ENCODE peak calls at places on chromosome 2, in six cellular contexts. One of them, this sample, is unnamed.

GRCh38 chr2:127007652-127008051 is 99.3 kb downstream of the BIN1 start:
- DNase-seq in tibial nerve: no peak
- DNase-seq in HCT116: no peak
- DNase-seq in AG04450: peak; percentile 37
- DNase-seq in gastrocnemius medialis: no peak
- DNase-seq in upper lobe of right lung: no peak
- DNase-seq in this sample: no peak

GRCh38 chr2:133787207-133787606 is 218.9 kb upstream of the NCKAP5 start:
- DNase-seq in tibial nerve: no peak
- DNase-seq in HCT116: no peak
- DNase-seq in AG04450: no peak
- DNase-seq in gastrocnemius medialis: no peak
- DNase-seq in upper lobe of right lung: no peak
- DNase-seq in this sample: no peak

GRCh38 chr2:204901591-204901990 is 356.3 kb downstream of the PARD3B start:
- DNase-seq in tibial nerve: no peak
- DNase-seq in HCT116: no peak
- DNase-seq in AG04450: no peak
- DNase-seq in gastrocnemius medialis: no peak
- DNase-seq in upper lobe of right lung: no peak
- DNase-seq in this sample: no peak

GRCh38 chr2:42974697-42975357 is 182.4 kb upstream of the HAAO start:
- DNase-seq in tibial nerve: peak; percentile 91
- DNase-seq in HCT116: peak; percentile 6
- DNase-seq in AG04450: no peak
- DNase-seq in gastrocnemius medialis: peak; percentile 65
- DNase-seq in upper lobe of right lung: peak; percentile 85
- DNase-seq in this sample: peak; percentile 43

GRCh38 chr2:128477891-128478290 is 159.2 kb upstream of the HS6ST1 start:
- DNase-seq in tibial nerve: no peak
- DNase-seq in HCT116: no peak
- DNase-seq in AG04450: no peak
- DNase-seq in gastrocnemius medialis: no peak
- DNase-seq in upper lobe of right lung: peak; percentile 6
- DNase-seq in this sample: no peak

GRCh38 chr2:10028407-10028987 is 14.9 kb upstream of the KLF11 start:
- DNase-seq in tibial nerve: no peak
- DNase-seq in HCT116: no peak
- DNase-seq in AG04450: no peak
- DNase-seq in gastrocnemius medialis: no peak
- DNase-seq in upper lobe of right lung: no peak
- DNase-seq in this sample: no peak

GRCh38 chr2:236661762-236662110 is 92.1 kb downstream of the ACKR3 start:
- DNase-seq in tibial nerve: peak; percentile 50
- DNase-seq in HCT116: no peak
- DNase-seq in AG04450: no peak
- DNase-seq in gastrocnemius medialis: peak; percentile 27
- DNase-seq in upper lobe of right lung: no peak
- DNase-seq in this sample: no peak

GRCh38 chr2:171069286-171069956 is 91.3 kb downstream of the TLK1 start:
- DNase-seq in tibial nerve: no peak
- DNase-seq in HCT116: no peak
- DNase-seq in AG04450: no peak
- DNase-seq in gastrocnemius medialis: no peak
- DNase-seq in upper lobe of right lung: no peak
- DNase-seq in this sample: no peak

GRCh38 chr2:234480337-234480736 is 16.5 kb downstream of the ARL4C start:
- DNase-seq in tibial nerve: no peak
- DNase-seq in HCT116: no peak
- DNase-seq in AG04450: no peak
- DNase-seq in gastrocnemius medialis: no peak
- DNase-seq in upper lobe of right lung: no peak
- DNase-seq in this sample: no peak

GRCh38 chr2:85215074-85216050 is 82.2 kb downstream of the TCF7L1 start:
- DNase-seq in tibial nerve: peak; percentile 6
- DNase-seq in HCT116: no peak
- DNase-seq in AG04450: peak; percentile 86
- DNase-seq in gastrocnemius medialis: no peak
- DNase-seq in upper lobe of right lung: no peak
- DNase-seq in this sample: no peak

GRCh38 chr2:222440670-222441422 is 16.5 kb downstream of the SGPP2 start:
- DNase-seq in tibial nerve: no peak
- DNase-seq in HCT116: no peak
- DNase-seq in AG04450: peak; percentile 21
- DNase-seq in gastrocnemius medialis: no peak
- DNase-seq in upper lobe of right lung: no peak
- DNase-seq in this sample: no peak

GRCh38 chr2:102020596-102021170 is 28.9 kb downstream of the IL1R2 start:
- DNase-seq in tibial nerve: peak; percentile 94
- DNase-seq in HCT116: peak; percentile 61
- DNase-seq in AG04450: peak; percentile 69
- DNase-seq in gastrocnemius medialis: peak; percentile 87
- DNase-seq in upper lobe of right lung: peak; percentile 89
- DNase-seq in this sample: peak; percentile 73

GRCh38 chr2:55827855-55828254 is 95.7 kb downstream of the EFEMP1 start:
- DNase-seq in tibial nerve: no peak
- DNase-seq in HCT116: no peak
- DNase-seq in AG04450: no peak
- DNase-seq in gastrocnemius medialis: no peak
- DNase-seq in upper lobe of right lung: no peak
- DNase-seq in this sample: no peak

DNA sequence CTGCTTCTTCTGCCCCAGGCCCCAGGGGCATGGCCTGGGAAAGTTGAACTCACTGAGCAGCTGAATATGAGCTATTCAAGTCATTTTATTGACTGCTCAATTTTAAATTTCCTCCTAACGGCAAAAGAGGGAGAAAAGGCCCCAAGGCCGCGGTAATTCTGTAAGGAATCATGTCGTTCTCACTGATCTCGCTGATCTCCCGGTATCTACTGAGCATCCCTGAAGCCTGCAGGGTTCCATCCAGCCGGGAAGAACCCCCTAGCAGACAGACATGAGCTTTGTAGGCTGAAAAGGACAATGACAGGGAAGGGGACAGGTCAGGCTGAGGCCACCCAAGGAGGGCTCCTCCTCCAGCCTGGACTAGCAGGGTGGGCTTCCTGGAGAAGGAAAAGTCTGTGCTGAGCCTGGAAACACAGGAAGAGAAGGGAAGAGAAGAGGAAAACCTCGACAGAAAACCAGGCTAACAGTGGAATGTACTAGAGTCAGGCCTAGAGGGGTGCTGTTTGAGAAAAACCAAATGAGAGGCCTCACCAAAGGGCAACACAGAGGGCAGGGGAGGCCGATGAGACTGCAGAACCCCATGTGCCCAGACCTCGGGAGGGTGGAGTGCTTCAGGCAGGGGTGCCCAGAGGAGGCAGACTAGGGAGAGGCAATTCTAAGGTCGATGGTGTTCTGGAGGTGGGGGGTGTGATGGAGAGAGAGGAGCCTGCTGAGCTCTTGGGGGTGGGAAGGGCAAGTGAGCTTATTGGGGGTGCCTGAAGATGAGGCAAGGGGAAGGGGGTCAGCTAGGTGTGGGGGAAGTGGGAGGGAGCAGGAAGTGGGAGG is 2.9 kb upstream of the NPPC start:
- DNase-seq in tibial nerve: no peak
- DNase-seq in HCT116: no peak
- DNase-seq in AG04450: no peak
- DNase-seq in gastrocnemius medialis: no peak
- DNase-seq in upper lobe of right lung: no peak
- DNase-seq in this sample: no peak
- H3K27me3 ChIP-seq in tibial nerve: peaks cover 55% of the 10 kb centered on the region
- H3K27me3 ChIP-seq in HCT116: no peaks in the 10 kb centered on the region
- H3K27me3 ChIP-seq in AG04450: peaks cover 72% of the 10 kb centered on the region
- H3K27me3 ChIP-seq in gastrocnemius medialis: peaks cover 25% of the 10 kb centered on the region
- H3K27me3 ChIP-seq in upper lobe of right lung: peaks cover 55% of the 10 kb centered on the region
- H3K27me3 ChIP-seq in this sample: peaks cover 18% of the 10 kb centered on the region

GRCh38 chr2:96320326-96321229 is 4.5 kb upstream of the ITPRIPL1 start:
- DNase-seq in tibial nerve: no peak
- DNase-seq in HCT116: no peak
- DNase-seq in AG04450: no peak
- DNase-seq in gastrocnemius medialis: no peak
- DNase-seq in upper lobe of right lung: no peak
- DNase-seq in this sample: peak; percentile 5
- H3K27me3 ChIP-seq in tibial nerve: peaks cover 52% of the 10 kb centered on the region
- H3K27me3 ChIP-seq in HCT116: no peaks in the 10 kb centered on the region
- H3K27me3 ChIP-seq in AG04450: peaks cover 7% of the 10 kb centered on the region
- H3K27me3 ChIP-seq in gastrocnemius medialis: peaks cover 49% of the 10 kb centered on the region
- H3K27me3 ChIP-seq in upper lobe of right lung: peaks cover 42% of the 10 kb centered on the region
- H3K27me3 ChIP-seq in this sample: no peaks in the 10 kb centered on the region

GRCh38 chr2:176123483-176123843 is 944 bp downstream of the HOXD9 start:
- DNase-seq in tibial nerve: no peak
- DNase-seq in HCT116: no peak
- DNase-seq in AG04450: no peak
- DNase-seq in gastrocnemius medialis: no peak
- DNase-seq in upper lobe of right lung: no peak
- DNase-seq in this sample: no peak
- H3K27me3 ChIP-seq in tibial nerve: peaks cover 98% of the 10 kb centered on the region
- H3K27me3 ChIP-seq in HCT116: no peaks in the 10 kb centered on the region
- H3K27me3 ChIP-seq in AG04450: peaks cover 91% of the 10 kb centered on the region
- H3K27me3 ChIP-seq in gastrocnemius medialis: peaks cover 71% of the 10 kb centered on the region
- H3K27me3 ChIP-seq in upper lobe of right lung: peaks cover 99% of the 10 kb centered on the region
- H3K27me3 ChIP-seq in this sample: peaks cover 82% of the 10 kb centered on the region

GRCh38 chr2:45014016-45014702 is 4.9 kb upstream of the SIX2 start:
- DNase-seq in tibial nerve: no peak
- DNase-seq in HCT116: no peak
- DNase-seq in AG04450: no peak
- DNase-seq in gastrocnemius medialis: peak; percentile 62
- DNase-seq in upper lobe of right lung: peak; percentile 81
- DNase-seq in this sample: no peak
- H3K27me3 ChIP-seq in tibial nerve: peaks cover 84% of the 10 kb centered on the region
- H3K27me3 ChIP-seq in HCT116: no peaks in the 10 kb centered on the region
- H3K27me3 ChIP-seq in AG04450: peaks cover 86% of the 10 kb centered on the region
- H3K27me3 ChIP-seq in gastrocnemius medialis: no peaks in the 10 kb centered on the region
- H3K27me3 ChIP-seq in upper lobe of right lung: peaks cover 80% of the 10 kb centered on the region
- H3K27me3 ChIP-seq in this sample: peaks cover 24% of the 10 kb centered on the region

DNA sequence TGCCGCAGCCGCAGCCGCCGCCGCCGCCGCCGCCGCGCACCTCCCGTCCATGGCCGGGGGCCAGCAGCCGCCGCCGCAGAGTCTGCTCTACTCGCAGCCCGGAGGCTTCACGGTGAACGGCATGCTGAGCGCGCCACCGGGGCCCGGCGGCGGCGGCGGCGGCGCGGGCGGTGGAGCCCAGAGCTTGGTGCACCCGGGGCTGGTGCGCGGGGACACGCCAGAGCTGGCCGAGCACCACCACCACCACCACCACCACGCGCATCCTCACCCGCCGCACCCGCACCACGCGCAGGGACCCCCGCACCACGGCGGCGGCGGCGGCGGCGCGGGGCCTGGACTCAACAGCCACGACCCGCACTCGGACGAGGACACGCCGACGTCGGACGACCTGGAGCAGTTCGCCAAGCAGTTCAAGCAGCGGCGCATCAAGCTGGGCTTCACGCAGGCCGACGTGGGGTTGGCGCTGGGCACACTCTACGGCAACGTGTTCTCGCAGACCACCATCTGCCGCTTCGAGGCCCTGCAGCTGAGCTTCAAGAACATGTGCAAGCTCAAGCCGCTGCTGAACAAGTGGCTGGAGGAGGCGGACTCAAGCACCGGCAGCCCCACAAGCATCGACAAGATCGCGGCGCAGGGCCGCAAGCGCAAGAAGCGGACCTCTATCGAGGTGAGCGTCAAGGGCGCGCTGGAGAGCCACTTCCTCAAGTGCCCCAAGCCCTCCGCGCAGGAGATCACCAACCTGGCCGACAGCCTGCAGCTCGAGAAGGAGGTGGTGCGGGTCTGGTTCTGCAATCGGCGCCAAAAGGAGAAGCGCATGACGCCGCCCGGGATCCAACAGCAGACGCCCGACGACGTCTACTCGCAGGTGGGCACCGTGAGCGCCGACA is 2.4 kb downstream of the POU3F3 start:
- DNase-seq in tibial nerve: no peak
- DNase-seq in HCT116: no peak
- DNase-seq in AG04450: no peak
- DNase-seq in gastrocnemius medialis: no peak
- DNase-seq in upper lobe of right lung: no peak
- DNase-seq in this sample: no peak
- H3K27me3 ChIP-seq in tibial nerve: peaks cover 87% of the 10 kb centered on the region
- H3K27me3 ChIP-seq in HCT116: no peaks in the 10 kb centered on the region
- H3K27me3 ChIP-seq in AG04450: peaks cover 58% of the 10 kb centered on the region
- H3K27me3 ChIP-seq in gastrocnemius medialis: peaks cover 86% of the 10 kb centered on the region
- H3K27me3 ChIP-seq in upper lobe of right lung: peaks cover 85% of the 10 kb centered on the region
- H3K27me3 ChIP-seq in this sample: peaks cover 36% of the 10 kb centered on the region